ENCODE peak calls at places on chromosomes 4 and X, in seven cellular contexts. I is upper lobe of left lung, T is Panc1, J is stomach, A is hepatocyte, P is H1, Z is GM06990. V is an unnamed sample.
A peak's percentile ranks its signal among the peaks of the same experiment; 100 is the strongest.

GRCh38 chr4:128776794-128777216 is 32.7 kb upstream of the JADE1 start:
- DNase-seq in I (peak; percentile 88), T (no peak), J (peak; percentile 74), A (peak; percentile 81), P (no peak), Z (no peak), V (peak; percentile 96)

GRCh38 chr4:18075823-18076433 is 54.4 kb upstream of the LCORL start:
- DNase-seq in I (no peak), T (no peak), J (peak; percentile 28), A (peak; percentile 7), P (peak; percentile 54), Z (peak; percentile 4), V (no peak)

GRCh38 chr4:24690436-24690835 is 104.9 kb upstream of the SOD3 start:
- DNase-seq in I (no peak), T (no peak), J (no peak), A (no peak), P (no peak), Z (no peak), V (no peak)

GRCh38 chr4:76626686-76627465 is 191.8 kb downstream of the SHROOM3 start:
- DNase-seq in I (no peak), T (no peak), J (no peak), A (no peak), P (no peak), Z (no peak), V (peak; percentile 34)

GRCh38 chrX:150844016-150844415 is 54.5 kb downstream of the CD99L2 start:
- DNase-seq in I (no peak), T (no peak), J (no peak), A (no peak), P (no peak), Z (no peak), V (no peak)

GRCh38 chr4:111360906-111361305 is 738.0 kb upstream of the PITX2 start:
- DNase-seq in I (no peak), T (no peak), J (no peak), A (no peak), P (no peak), Z (no peak), V (no peak)

GRCh38 chr4:132866616-132867015 is 282.5 kb upstream of the PCDH10 start:
- DNase-seq in I (no peak), T (no peak), J (no peak), A (no peak), P (no peak), Z (no peak), V (no peak)

GRCh38 chr4:142045996-142046395 is 409.6 kb downstream of the IL15 start:
- DNase-seq in I (no peak), T (no peak), J (no peak), A (no peak), P (no peak), Z (no peak), V (no peak)

GRCh38 chr4:83009529-83009928 is 1.1 kb downstream of the LIN54 start:
- DNase-seq in I (no peak), T (no peak), J (no peak), A (no peak), P (no peak), Z (no peak), V (no peak)

GRCh38 chr4:10421344-10422055 is 35.7 kb downstream of the ZNF518B start:
- DNase-seq in I (no peak), T (no peak), J (no peak), A (no peak), P (no peak), Z (no peak), V (no peak)

GRCh38 chr4:62133977-62134376 is 933.9 kb downstream of the ADGRL3 start:
- DNase-seq in I (no peak), T (no peak), J (no peak), A (no peak), P (no peak), Z (no peak), V (peak; percentile 57)

GRCh38 chr4:89997171-89997704 is 102.6 kb downstream of the MMRN1 start:
- DNase-seq in I (no peak), T (no peak), J (no peak), A (no peak), P (no peak), Z (no peak), V (no peak)

GRCh38 chr4:77152421-77152820 is 4.6 kb upstream of the CCNG2 start:
- DNase-seq in I (no peak), T (no peak), J (no peak), A (peak; percentile 55), P (no peak), Z (no peak), V (no peak)

GRCh38 chr4:111693754-111694153 is 451.5 kb upstream of the FAM241A start:
- DNase-seq in I (no peak), T (no peak), J (no peak), A (no peak), P (no peak), Z (no peak), V (no peak)

GRCh38 chr4:41692717-41693345 is 55.7 kb downstream of the PHOX2B start:
- DNase-seq in I (no peak), T (peak; percentile 43), J (peak; percentile 56), A (peak; percentile 77), P (peak; percentile 72), Z (no peak), V (peak; percentile 54)

GRCh38 chrX:118228456-118228855 is 111.8 kb upstream of the KLHL13 start:
- DNase-seq in I (no peak), T (no peak), J (no peak), A (no peak), P (no peak), Z (no peak), V (no peak)

GRCh38 chr4:158760866-158761265 is 8.0 kb upstream of the FNIP2 start:
- DNase-seq in I (no peak), T (no peak), J (no peak), A (no peak), P (no peak), Z (no peak), V (peak; percentile 52)

GRCh38 chrX:108537005-108537404 is 97.4 kb downstream of the COL4A5 start:
- DNase-seq in I (no peak), T (peak; percentile 10), J (no peak), A (peak; percentile 50), P (no peak), Z (no peak), V (peak; percentile 64)

GRCh38 chr4:56860781-56861180 is 39.3 kb upstream of the SPINK2 start:
- DNase-seq in I (no peak), T (no peak), J (no peak), A (no peak), P (no peak), Z (peak; percentile 53), V (no peak)

GRCh38 chrX:107935200-107935599 is 47.0 kb downstream of the TEX13B start:
- DNase-seq in I (no peak), T (peak; percentile 2), J (no peak), A (no peak), P (no peak), Z (no peak), V (peak; percentile 8)

GRCh38 chrX:56798866-56799864 is 70.1 kb downstream of the NBDY start:
- DNase-seq in I (peak; percentile 23), T (no peak), J (peak; percentile 31), A (no peak), P (peak; percentile 28), Z (no peak), V (no peak)

GRCh38 chr4:156956947-156957346 is 14.7 kb downstream of the PDGFC start:
- DNase-seq in I (no peak), T (no peak), J (no peak), A (no peak), P (no peak), Z (no peak), V (no peak)

GRCh38 chrX:150566734-150567182 is 1.7 kb upstream of the MTM1 start:
- DNase-seq in I (no peak), T (no peak), J (no peak), A (no peak), P (no peak), Z (no peak), V (no peak)

GRCh38 chr4:37561803-37562207 is 124.4 kb downstream of the RELL1 start:
- DNase-seq in I (no peak), T (no peak), J (no peak), A (peak; percentile 49), P (no peak), Z (no peak), V (peak; percentile 92)

DNA sequence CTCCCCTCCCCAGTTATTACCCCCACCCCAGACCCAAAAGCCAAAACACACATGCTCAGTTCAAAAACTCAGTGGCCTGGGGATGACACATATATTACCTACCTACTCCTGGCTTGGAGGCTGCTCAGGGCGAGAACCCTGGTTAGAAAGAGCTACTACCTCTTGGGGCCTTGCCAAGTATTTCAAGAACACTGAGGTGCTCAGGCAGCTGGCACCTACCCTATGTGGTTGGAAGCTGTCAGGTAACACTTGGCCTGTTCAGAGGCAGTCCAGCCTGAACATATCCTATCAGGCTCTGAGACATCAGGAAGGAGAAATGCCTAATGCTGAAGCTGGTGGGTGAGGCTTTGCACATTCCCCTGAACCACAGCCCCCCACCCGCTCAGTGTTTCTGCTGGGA is 4.9 kb downstream of the BCAP31 start:
- DNase-seq in I (peak; percentile 56), T (no peak), J (no peak), A (no peak), P (no peak), Z (no peak), V (no peak)
- H3K36me3 ChIP-seq in I (no peaks in the 10 kb centered on the region), T (peaks cover 22% of the 10 kb centered on the region), J (peaks cover 63% of the 10 kb centered on the region), A (no peaks in the 10 kb centered on the region), P (peaks cover 6% of the 10 kb centered on the region), Z (peaks cover 5% of the 10 kb centered on the region), V (peaks cover 25% of the 10 kb centered on the region)

DNA sequence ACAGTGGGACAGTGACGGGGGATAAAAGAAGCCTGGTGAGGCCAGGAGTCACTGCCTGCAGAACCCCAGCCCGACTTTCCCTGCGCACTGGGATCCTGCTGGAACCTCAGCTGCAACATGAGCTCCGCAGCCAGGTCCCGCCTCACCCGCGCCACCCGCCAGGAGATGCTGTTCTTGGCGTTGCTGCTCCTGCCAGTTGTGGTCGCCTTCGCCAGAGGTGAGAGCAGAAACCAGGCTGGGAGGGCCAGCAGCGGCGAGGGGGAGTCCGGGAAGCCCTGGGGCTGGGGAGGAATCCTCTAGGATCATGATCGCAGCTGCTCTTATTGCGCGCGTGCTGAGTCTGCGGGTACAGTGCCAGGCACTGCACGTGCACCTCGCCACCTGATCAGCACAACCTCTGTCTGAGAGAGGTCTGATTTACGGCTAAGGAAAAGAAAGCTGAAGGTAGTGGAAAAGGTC is at the start of gene PF4V1:
- DNase-seq in I (peak; percentile 31), T (no peak), J (peak; percentile 50), A (peak; percentile 26), P (peak; percentile 55), Z (peak; percentile 6), V (no peak)
- H3K4me3 ChIP-seq in I (peak within 1 kb of the TSS; percentile 21), T (peak within 1 kb of the TSS; percentile 39), J (peak within 1 kb of the TSS; percentile 28), A (no peak within 1 kb of the TSS), P (no peak within 1 kb of the TSS), Z (no peak within 1 kb of the TSS), V (peak within 1 kb of the TSS; percentile 33)

DNA sequence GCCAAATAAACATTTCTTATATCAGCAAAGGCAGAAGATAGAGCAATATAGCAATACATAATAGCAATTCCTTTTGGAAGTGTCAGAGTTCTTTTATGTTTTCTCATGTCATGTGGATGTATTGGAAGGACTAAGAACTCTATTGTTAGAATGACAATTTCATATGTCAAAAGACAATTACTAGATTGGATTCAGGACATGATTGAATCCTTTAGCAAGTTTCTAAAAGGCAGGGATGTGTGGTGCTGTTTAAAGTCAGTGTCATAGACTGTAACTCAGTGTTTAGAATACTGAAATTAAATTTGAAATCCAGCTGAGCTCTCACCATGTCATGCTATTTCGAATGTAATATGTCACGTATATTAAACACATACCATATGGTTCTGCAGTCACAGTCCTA is 7.7 kb downstream of the GUCY1B1 start:
- DNase-seq in I (no peak), T (no peak), J (no peak), A (no peak), P (no peak), Z (no peak), V (no peak)
- TF ChIP-seq CTCF in I (no peak), T (no peak), J (no peak), A (no peak), P (no peak), Z (no peak), V (no peak)

GRCh38 chr4:1204828-1205591 is 32.6 kb upstream of the SPON2 start:
- DNase-seq in I (peak; percentile 46), T (no peak), J (peak; percentile 64), A (peak; percentile 32), P (peak; percentile 43), Z (peak; percentile 3), V (no peak)
- H3K36me3 ChIP-seq in I (no peaks in the 10 kb centered on the region), T (no peaks in the 10 kb centered on the region), J (peaks cover under 1% of the 10 kb centered on the region), A (no peaks in the 10 kb centered on the region), P (no peaks in the 10 kb centered on the region), Z (no peaks in the 10 kb centered on the region), V (no peaks in the 10 kb centered on the region)

V was measured in brain microvascular endothelial cell.